ENCODE peak calls at places on chromosomes 3 and 15, in nine cellular contexts. Z is AG04450, K is A549, B is spleen, W is HAP-1, A is adipocyte, H is breast epithelium, E is Caco-2, Q is PC-3. Y is an unnamed sample.

GRCh38 chr3:186980989-186981388 is 50.7 kb downstream of the ST6GAL1 start:
- DNase-seq in Z (no peak), K (no peak), B (no peak), W (no peak), A (no peak), H (no peak), E (no peak), Q (no peak), Y (no peak)

GRCh38 chr3:188947401-188947982 is 224.3 kb upstream of the TPRG1 start:
- DNase-seq in Z (no peak), K (peak; percentile 86), B (peak; percentile 79), W (no peak), A (peak; percentile 58), H (peak; percentile 91), E (peak; percentile 83), Q (peak; percentile 92), Y (peak; percentile 77)

GRCh38 chr3:12615263-12615662 is 48.7 kb downstream of the RAF1 start:
- DNase-seq in Z (no peak), K (no peak), B (no peak), W (no peak), A (no peak), H (no peak), E (no peak), Q (no peak), Y (no peak)

GRCh38 chr15:53872410-53872809 is 105.8 kb upstream of the UNC13C start:
- DNase-seq in Z (no peak), K (peak; percentile 3), B (no peak), W (no peak), A (no peak), H (no peak), E (no peak), Q (no peak), Y (no peak)

GRCh38 chr15:70526221-70526973 is 237.0 kb downstream of the UACA start:
- DNase-seq in Z (no peak), K (peak; percentile 69), B (peak; percentile 78), W (peak; percentile 100), A (peak; percentile 79), H (peak; percentile 76), E (no peak), Q (peak; percentile 95), Y (peak; percentile 76)

GRCh38 chr3:59017617-59017984 is 32.2 kb downstream of the CFAP20DC start:
- DNase-seq in Z (no peak), K (no peak), B (no peak), W (no peak), A (no peak), H (no peak), E (no peak), Q (no peak), Y (no peak)

GRCh38 chr3:194262345-194263305 is 88.5 kb downstream of the CPN2 start:
- DNase-seq in Z (no peak), K (no peak), B (no peak), W (no peak), A (no peak), H (no peak), E (no peak), Q (no peak), Y (no peak)

GRCh38 chr3:39917060-39917773 is 107.8 kb downstream of the MYRIP start:
- DNase-seq in Z (no peak), K (no peak), B (no peak), W (no peak), A (peak; percentile 20), H (no peak), E (no peak), Q (no peak), Y (no peak)

GRCh38 chr3:16305121-16305541 is 40.1 kb downstream of the OXNAD1 start:
- DNase-seq in Z (no peak), K (no peak), B (no peak), W (no peak), A (no peak), H (no peak), E (no peak), Q (no peak), Y (no peak)

GRCh38 chr3:78765671-78766485 is 1001.9 kb downstream of the ROBO1 start:
- DNase-seq in Z (no peak), K (no peak), B (no peak), W (no peak), A (peak; percentile 17), H (no peak), E (no peak), Q (peak; percentile 50), Y (no peak)

GRCh38 chr15:60762167-60762566 is 283.2 kb upstream of the ICE2 start:
- DNase-seq in Z (no peak), K (no peak), B (no peak), W (no peak), A (no peak), H (no peak), E (no peak), Q (no peak), Y (no peak)

GRCh38 chr3:42079701-42080323 is 11.3 kb upstream of the TRAK1 start:
- DNase-seq in Z (no peak), K (peak; percentile 31), B (peak; percentile 19), W (no peak), A (no peak), H (no peak), E (no peak), Q (peak; percentile 66), Y (no peak)

GRCh38 chr3:129934234-129935123 is 40.0 kb upstream of the TRH start:
- DNase-seq in Z (no peak), K (peak; percentile 40), B (peak; percentile 61), W (peak; percentile 40), A (peak; percentile 64), H (no peak), E (no peak), Q (peak; percentile 42), Y (no peak)

DNA sequence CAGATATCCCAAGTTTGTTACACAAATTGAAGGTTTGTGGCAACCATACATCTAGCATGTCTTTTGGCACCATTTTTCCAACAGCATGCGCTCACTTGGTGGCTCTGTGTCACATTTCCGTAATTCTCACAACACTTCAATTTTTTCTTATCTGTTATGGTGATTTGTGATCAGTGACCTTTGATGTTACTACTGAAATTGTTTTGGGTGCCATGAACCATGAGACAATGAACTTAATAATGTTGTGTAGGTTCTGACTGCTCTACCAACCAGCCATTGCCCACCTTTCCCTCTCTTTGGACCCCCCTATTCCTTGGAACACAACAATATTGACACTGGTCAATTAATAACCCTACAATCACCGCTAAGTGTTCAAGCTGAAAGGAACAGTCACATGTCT is 10.7 kb downstream of the PARL start:
- DNase-seq in Z (no peak), K (no peak), B (no peak), W (no peak), A (no peak), H (no peak), E (no peak), Q (no peak), Y (no peak)
- H3K4me3 ChIP-seq in Z (no peak overlapping the region), K (no peak overlapping the region), B (no peak overlapping the region), W (no peak overlapping the region), A (no peak overlapping the region), H (no peak overlapping the region), E (no peak overlapping the region), Q (no peak overlapping the region), Y (no peak overlapping the region)

GRCh38 chr3:192915306-192915705 is 2.4 kb downstream of the MB21D2 start:
- DNase-seq in Z (no peak), K (peak; percentile 61), B (no peak), W (peak; percentile 69), A (peak; percentile 46), H (no peak), E (peak; percentile 63), Q (peak; percentile 70), Y (no peak)
- H3K4me3 ChIP-seq in Z (peak overlapping the region; percentile 91), K (no peak overlapping the region), B (no peak overlapping the region), W (peak overlapping the region; percentile 91), A (no peak overlapping the region), H (no peak overlapping the region), E (no peak overlapping the region), Q (peak overlapping the region; percentile 99), Y (peak overlapping the region; percentile 96)

DNA sequence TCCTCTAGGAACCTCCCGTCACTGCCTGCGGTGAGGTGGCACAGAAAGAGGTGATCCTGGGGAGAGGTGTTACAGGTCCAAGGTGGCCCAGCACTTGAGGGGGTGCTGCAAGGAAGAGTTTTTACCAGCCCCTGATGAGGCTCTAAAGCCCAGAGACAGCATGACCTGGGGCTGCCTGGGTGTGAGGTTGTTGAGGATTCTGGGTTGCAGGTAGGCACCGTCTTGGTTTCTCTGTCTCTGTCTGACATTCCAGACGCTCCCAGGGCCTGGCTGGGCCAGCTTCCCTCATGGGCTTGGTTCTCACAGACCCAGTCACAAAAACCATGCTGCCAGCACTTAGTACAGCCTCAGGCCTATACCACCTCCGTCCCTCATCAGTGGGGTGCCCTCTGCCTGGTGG is 31.1 kb downstream of the DNAJB8 start:
- DNase-seq in Z (no peak), K (no peak), B (no peak), W (no peak), A (no peak), H (no peak), E (no peak), Q (no peak), Y (no peak)
- H3K4me3 ChIP-seq in Z (no peak overlapping the region), K (no peak overlapping the region), B (no peak overlapping the region), W (no peak overlapping the region), A (no peak overlapping the region), H (no peak overlapping the region), E (no peak overlapping the region), Q (peak overlapping the region; percentile 23), Y (no peak overlapping the region)

GRCh38 chr15:67744331-67745058 is 80.8 kb upstream of the SKOR1 start:
- DNase-seq in Z (no peak), K (no peak), B (no peak), W (no peak), A (peak; percentile 21), H (no peak), E (no peak), Q (no peak), Y (no peak)

GRCh38 chr15:67746450-67746849 is 78.9 kb upstream of the SKOR1 start:
- DNase-seq in Z (no peak), K (no peak), B (no peak), W (no peak), A (no peak), H (no peak), E (no peak), Q (peak; percentile 48), Y (no peak)

GRCh38 chr15:67747949-67748348 is 77.4 kb upstream of the SKOR1 start:
- DNase-seq in Z (no peak), K (no peak), B (no peak), W (no peak), A (no peak), H (no peak), E (no peak), Q (no peak), Y (no peak)

GRCh38 chr15:67745059-67745993 is 80.0 kb upstream of the SKOR1 start:
- DNase-seq in Z (no peak), K (no peak), B (no peak), W (no peak), A (peak; percentile 86), H (no peak), E (no peak), Q (no peak), Y (no peak)

DNA sequence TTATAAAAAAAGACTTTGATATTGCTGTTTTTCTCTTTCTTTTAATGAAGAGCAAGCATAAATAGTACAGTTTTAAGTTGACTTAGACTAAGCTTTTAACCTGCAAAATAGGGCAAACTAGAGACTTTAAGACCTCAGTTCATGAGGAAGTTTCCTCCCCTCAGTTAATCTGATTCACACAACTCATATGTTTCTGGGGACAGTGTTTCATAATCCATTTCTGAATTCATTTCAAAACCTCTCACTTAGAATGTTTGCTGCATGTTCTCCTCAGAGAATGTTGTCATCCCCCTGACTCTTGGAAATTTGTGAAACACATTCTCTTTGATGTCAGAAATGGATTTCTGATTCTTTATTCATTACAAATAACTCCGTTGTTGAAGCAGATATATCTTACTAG is 79.3 kb upstream of the SKOR1 start:
- DNase-seq in Z (no peak), K (no peak), B (no peak), W (no peak), A (peak; percentile 86), H (no peak), E (no peak), Q (no peak), Y (peak; percentile 60)
- H3K4me3 ChIP-seq in Z (no peak overlapping the region), K (no peak overlapping the region), B (no peak overlapping the region), W (no peak overlapping the region), A (peak overlapping the region; percentile 53), H (no peak overlapping the region), E (no peak overlapping the region), Q (no peak overlapping the region), Y (no peak overlapping the region)

GRCh38 chr15:78455749-78456148 is 17.7 kb downstream of the IREB2 start:
- DNase-seq in Z (no peak), K (no peak), B (no peak), W (no peak), A (peak; percentile 22), H (no peak), E (no peak), Q (no peak), Y (no peak)
- H3K4me3 ChIP-seq in Z (no peak overlapping the region), K (no peak overlapping the region), B (no peak overlapping the region), W (no peak overlapping the region), A (peak overlapping the region; percentile 55), H (no peak overlapping the region), E (no peak overlapping the region), Q (no peak overlapping the region), Y (no peak overlapping the region)

Y was measured in skeletal muscle cell.